ENCODE peak calls at places on chromosomes 11 and 22, in seven cellular contexts. One of them, this sample, is unnamed. For H3K79me1, the result is how much of the 10 kb centered on the place peaks cover.

GRCh38 chr11:88175004-88175706 is at the start of gene RAB38:
- DNase-seq in H9: peak
- DNase-seq in IMR-90: peak
- DNase-seq in mesenchymal stem cell: peak
- DNase-seq in mesendoderm: peak
- DNase-seq in H1: peak
- DNase-seq in trophoblast cell: peak
- DNase-seq in this sample: peak

GRCh38 chr11:69393865-69394233 is 87.6 kb upstream of the LINC01488 start:
- DNase-seq in H9: no peak
- DNase-seq in IMR-90: no peak
- DNase-seq in mesenchymal stem cell: no peak
- DNase-seq in mesendoderm: no peak
- DNase-seq in H1: no peak
- DNase-seq in trophoblast cell: no peak
- DNase-seq in this sample: no peak

GRCh38 chr22:17359501-17359900 is 9.8 kb upstream of the CECR2 start:
- DNase-seq in H9: no peak
- DNase-seq in IMR-90: no peak
- DNase-seq in mesenchymal stem cell: no peak
- DNase-seq in mesendoderm: peak
- DNase-seq in H1: no peak
- DNase-seq in trophoblast cell: peak
- DNase-seq in this sample: no peak

GRCh38 chr11:47483408-47483807 is 34.5 kb upstream of the RAPSN start:
- DNase-seq in H9: no peak
- DNase-seq in IMR-90: no peak
- DNase-seq in mesenchymal stem cell: no peak
- DNase-seq in mesendoderm: no peak
- DNase-seq in H1: no peak
- DNase-seq in trophoblast cell: no peak
- DNase-seq in this sample: no peak

GRCh38 chr11:22795914-22796313 is 33.7 kb downstream of the SVIP start:
- DNase-seq in H9: no peak
- DNase-seq in IMR-90: peak
- DNase-seq in mesenchymal stem cell: no peak
- DNase-seq in mesendoderm: no peak
- DNase-seq in H1: no peak
- DNase-seq in trophoblast cell: no peak
- DNase-seq in this sample: no peak

GRCh38 chr11:95790933-95791247 is 592 bp downstream of the CEP57 start:
- DNase-seq in H9: peak
- DNase-seq in IMR-90: peak
- DNase-seq in mesenchymal stem cell: peak
- DNase-seq in mesendoderm: peak
- DNase-seq in H1: no peak
- DNase-seq in trophoblast cell: peak
- DNase-seq in this sample: peak

GRCh38 chr11:112294688-112295340 is 34.2 kb upstream of the PLET1 start:
- DNase-seq in H9: no peak
- DNase-seq in IMR-90: no peak
- DNase-seq in mesenchymal stem cell: peak
- DNase-seq in mesendoderm: no peak
- DNase-seq in H1: no peak
- DNase-seq in trophoblast cell: no peak
- DNase-seq in this sample: no peak

GRCh38 chr22:49962751-49963646 is 2.4 kb downstream of the PIM3 start:
- DNase-seq in H9: peak
- DNase-seq in IMR-90: no peak
- DNase-seq in mesenchymal stem cell: no peak
- DNase-seq in mesendoderm: no peak
- DNase-seq in H1: no peak
- DNase-seq in trophoblast cell: no peak
- DNase-seq in this sample: no peak

GRCh38 chr11:74339619-74340018 is 28.2 kb upstream of the P4HA3 start:
- DNase-seq in H9: no peak
- DNase-seq in IMR-90: no peak
- DNase-seq in mesenchymal stem cell: no peak
- DNase-seq in mesendoderm: no peak
- DNase-seq in H1: no peak
- DNase-seq in trophoblast cell: no peak
- DNase-seq in this sample: no peak

GRCh38 chr22:36258750-36259619 is 6.1 kb downstream of the APOL1 start:
- DNase-seq in H9: peak
- DNase-seq in IMR-90: peak
- DNase-seq in mesenchymal stem cell: peak
- DNase-seq in mesendoderm: peak
- DNase-seq in H1: no peak
- DNase-seq in trophoblast cell: no peak
- DNase-seq in this sample: peak

GRCh38 chr11:66727883-66728759 is 895 bp downstream of the SPTBN2 start:
- DNase-seq in H9: no peak
- DNase-seq in IMR-90: no peak
- DNase-seq in mesenchymal stem cell: no peak
- DNase-seq in mesendoderm: peak
- DNase-seq in H1: no peak
- DNase-seq in trophoblast cell: no peak
- DNase-seq in this sample: no peak

GRCh38 chr11:35784699-35785098 is 122.1 kb downstream of the TRIM44 start:
- DNase-seq in H9: no peak
- DNase-seq in IMR-90: no peak
- DNase-seq in mesenchymal stem cell: no peak
- DNase-seq in mesendoderm: no peak
- DNase-seq in H1: no peak
- DNase-seq in trophoblast cell: no peak
- DNase-seq in this sample: no peak

GRCh38 chr11:27507561-27508322 is 1.2 kb upstream of the LIN7C start:
- DNase-seq in H9: no peak
- DNase-seq in IMR-90: no peak
- DNase-seq in mesenchymal stem cell: peak
- DNase-seq in mesendoderm: no peak
- DNase-seq in H1: no peak
- DNase-seq in trophoblast cell: no peak
- DNase-seq in this sample: no peak

GRCh38 chr11:3104051-3104714 is 47.0 kb upstream of the CARS1 start:
- DNase-seq in H9: peak
- DNase-seq in IMR-90: no peak
- DNase-seq in mesenchymal stem cell: no peak
- DNase-seq in mesendoderm: no peak
- DNase-seq in H1: no peak
- DNase-seq in trophoblast cell: no peak
- DNase-seq in this sample: no peak

GRCh38 chr11:69387409-69387885 is 93.5 kb downstream of the MYEOV start:
- DNase-seq in H9: no peak
- DNase-seq in IMR-90: no peak
- DNase-seq in mesenchymal stem cell: no peak
- DNase-seq in mesendoderm: peak
- DNase-seq in H1: no peak
- DNase-seq in trophoblast cell: no peak
- DNase-seq in this sample: no peak

GRCh38 chr11:70331901-70332300 is 61.4 kb downstream of the PPFIA1 start:
- DNase-seq in H9: no peak
- DNase-seq in IMR-90: no peak
- DNase-seq in mesenchymal stem cell: no peak
- DNase-seq in mesendoderm: no peak
- DNase-seq in H1: no peak
- DNase-seq in trophoblast cell: no peak
- DNase-seq in this sample: no peak

GRCh38 chr11:28107331-28107725 is 628 bp downstream of the KIF18A start:
- DNase-seq in H9: no peak
- DNase-seq in IMR-90: peak
- DNase-seq in mesenchymal stem cell: peak
- DNase-seq in mesendoderm: peak
- DNase-seq in H1: no peak
- DNase-seq in trophoblast cell: peak
- DNase-seq in this sample: no peak

GRCh38 chr11:35610636-35611035 is 7.6 kb upstream of the FJX1 start:
- DNase-seq in H9: no peak
- DNase-seq in IMR-90: no peak
- DNase-seq in mesenchymal stem cell: no peak
- DNase-seq in mesendoderm: no peak
- DNase-seq in H1: no peak
- DNase-seq in trophoblast cell: no peak
- DNase-seq in this sample: no peak

GRCh38 chr22:24505337-24505736 is 10.2 kb downstream of the UPB1 start:
- DNase-seq in H9: no peak
- DNase-seq in IMR-90: no peak
- DNase-seq in mesenchymal stem cell: no peak
- DNase-seq in mesendoderm: no peak
- DNase-seq in H1: no peak
- DNase-seq in trophoblast cell: no peak
- DNase-seq in this sample: no peak

GRCh38 chr11:119343726-119344125 is 2.8 kb downstream of the MFRP start:
- DNase-seq in H9: no peak
- DNase-seq in IMR-90: no peak
- DNase-seq in mesenchymal stem cell: no peak
- DNase-seq in mesendoderm: no peak
- DNase-seq in H1: no peak
- DNase-seq in trophoblast cell: no peak
- DNase-seq in this sample: no peak

GRCh38 chr11:46361283-46362145 is 14.3 kb downstream of the DGKZ start:
- DNase-seq in H9: no peak
- DNase-seq in IMR-90: peak
- DNase-seq in mesenchymal stem cell: peak
- DNase-seq in mesendoderm: no peak
- DNase-seq in H1: no peak
- DNase-seq in trophoblast cell: no peak
- DNase-seq in this sample: no peak

GRCh38 chr11:62402226-62402625 is 16.6 kb upstream of the SCGB1A1 start:
- DNase-seq in H9: no peak
- DNase-seq in IMR-90: no peak
- DNase-seq in mesenchymal stem cell: no peak
- DNase-seq in mesendoderm: no peak
- DNase-seq in H1: no peak
- DNase-seq in trophoblast cell: no peak
- DNase-seq in this sample: no peak

GRCh38 chr11:38791346-38791961 is 2193.4 kb upstream of the RAG2 start:
- DNase-seq in H9: peak
- DNase-seq in IMR-90: peak
- DNase-seq in mesenchymal stem cell: peak
- DNase-seq in mesendoderm: peak
- DNase-seq in H1: peak
- DNase-seq in trophoblast cell: peak
- DNase-seq in this sample: peak

GRCh38 chr11:74044538-74044937 is 35.7 kb upstream of the UCP3 start:
- DNase-seq in H9: no peak
- DNase-seq in IMR-90: no peak
- DNase-seq in mesenchymal stem cell: no peak
- DNase-seq in mesendoderm: no peak
- DNase-seq in H1: no peak
- DNase-seq in trophoblast cell: no peak
- DNase-seq in this sample: no peak

GRCh38 chr11:65444314-65445051 is 21.9 kb downstream of the NEAT1 start:
- DNase-seq in H9: no peak
- DNase-seq in IMR-90: peak
- DNase-seq in mesenchymal stem cell: peak
- DNase-seq in mesendoderm: no peak
- DNase-seq in H1: no peak
- DNase-seq in trophoblast cell: peak
- DNase-seq in this sample: no peak

GRCh38 chr11:3216027-3216525 is 2.5 kb downstream of the MRGPRG start:
- DNase-seq in H9: peak
- DNase-seq in IMR-90: no peak
- DNase-seq in mesenchymal stem cell: no peak
- DNase-seq in mesendoderm: no peak
- DNase-seq in H1: no peak
- DNase-seq in trophoblast cell: no peak
- DNase-seq in this sample: no peak

GRCh38 chr22:37328017-37328416 is 45.7 kb downstream of the CYTH4 start:
- DNase-seq in H9: no peak
- DNase-seq in IMR-90: peak
- DNase-seq in mesenchymal stem cell: peak
- DNase-seq in mesendoderm: no peak
- DNase-seq in H1: no peak
- DNase-seq in trophoblast cell: peak
- DNase-seq in this sample: no peak

GRCh38 chr11:2466869-2467694 is 22.3 kb downstream of the KCNQ1 start:
- DNase-seq in H9: no peak
- DNase-seq in IMR-90: no peak
- DNase-seq in mesenchymal stem cell: no peak
- DNase-seq in mesendoderm: no peak
- DNase-seq in H1: no peak
- DNase-seq in trophoblast cell: no peak
- DNase-seq in this sample: no peak

GRCh38 chr11:87455180-87455579 is 417.4 kb downstream of the TMEM135 start:
- DNase-seq in H9: no peak
- DNase-seq in IMR-90: no peak
- DNase-seq in mesenchymal stem cell: no peak
- DNase-seq in mesendoderm: no peak
- DNase-seq in H1: no peak
- DNase-seq in trophoblast cell: no peak
- DNase-seq in this sample: no peak

GRCh38 chr22:44462246-44463015 is 35.6 kb downstream of the RTL6 start:
- DNase-seq in H9: no peak
- DNase-seq in IMR-90: no peak
- DNase-seq in mesenchymal stem cell: no peak
- DNase-seq in mesendoderm: no peak
- DNase-seq in H1: no peak
- DNase-seq in trophoblast cell: no peak
- DNase-seq in this sample: no peak
- H3K79me1 ChIP-seq in H9: under half
- H3K79me1 ChIP-seq in IMR-90: under half
- H3K79me1 ChIP-seq in mesenchymal stem cell: under half
- H3K79me1 ChIP-seq in mesendoderm: under half
- H3K79me1 ChIP-seq in H1: under half
- H3K79me1 ChIP-seq in trophoblast cell: under half
- H3K79me1 ChIP-seq in this sample: under half

DNA sequence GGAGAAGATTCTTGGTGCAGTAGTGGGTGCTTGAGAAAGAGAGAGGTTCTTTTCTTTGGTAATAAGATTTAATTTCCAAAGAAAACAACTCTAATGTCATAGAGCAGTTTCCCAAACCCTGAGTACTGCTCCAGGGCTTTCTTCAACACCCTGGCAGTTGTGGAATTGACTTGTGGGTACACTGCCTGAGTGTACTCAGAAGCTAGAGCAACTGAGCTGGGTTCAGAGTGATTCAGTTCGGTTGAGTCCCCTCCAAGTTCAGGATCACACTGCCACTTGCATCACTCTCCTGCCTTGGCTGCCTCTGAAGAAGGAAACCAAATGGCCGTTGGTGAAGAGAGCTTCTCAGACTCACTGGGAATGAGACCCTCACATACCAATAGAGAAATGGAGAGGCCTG is 5.3 kb downstream of the DMC1 start:
- DNase-seq in H9: no peak
- DNase-seq in IMR-90: peak
- DNase-seq in mesenchymal stem cell: no peak
- DNase-seq in mesendoderm: no peak
- DNase-seq in H1: no peak
- DNase-seq in trophoblast cell: no peak
- DNase-seq in this sample: no peak
- H3K18ac ChIP-seq in H9: no peak
- H3K18ac ChIP-seq in IMR-90: no peak
- H3K18ac ChIP-seq in mesenchymal stem cell: no peak
- H3K18ac ChIP-seq in mesendoderm: no peak
- H3K18ac ChIP-seq in H1: no peak
- H3K18ac ChIP-seq in trophoblast cell: no peak
- H3K18ac ChIP-seq in this sample: no peak

GRCh38 chr11:55719608-55720160 is 53.6 kb upstream of the OR5D13 start:
- DNase-seq in H9: no peak
- DNase-seq in IMR-90: no peak
- DNase-seq in mesenchymal stem cell: no peak
- DNase-seq in mesendoderm: no peak
- DNase-seq in H1: no peak
- DNase-seq in trophoblast cell: no peak
- DNase-seq in this sample: no peak
- H3K79me1 ChIP-seq in H9: under half
- H3K79me1 ChIP-seq in IMR-90: under half
- H3K79me1 ChIP-seq in mesenchymal stem cell: under half
- H3K79me1 ChIP-seq in mesendoderm: under half
- H3K79me1 ChIP-seq in H1: under half
- H3K79me1 ChIP-seq in trophoblast cell: under half
- H3K79me1 ChIP-seq in this sample: under half

GRCh38 chr11:134074766-134075165 is 5.9 kb downstream of the JAM3 start:
- DNase-seq in H9: no peak
- DNase-seq in IMR-90: no peak
- DNase-seq in mesenchymal stem cell: no peak
- DNase-seq in mesendoderm: no peak
- DNase-seq in H1: no peak
- DNase-seq in trophoblast cell: no peak
- DNase-seq in this sample: no peak
- H3K18ac ChIP-seq in H9: no peak
- H3K18ac ChIP-seq in IMR-90: no peak
- H3K18ac ChIP-seq in mesenchymal stem cell: no peak
- H3K18ac ChIP-seq in mesendoderm: no peak
- H3K18ac ChIP-seq in H1: no peak
- H3K18ac ChIP-seq in trophoblast cell: no peak
- H3K18ac ChIP-seq in this sample: no peak

This sample was measured in neuronal stem cell.